ENCODE peak calls at places on chromosomes 13 and 19, in four cellular contexts. One of them, this sample, is unnamed.

GRCh38 chr19:58033741-58034475 is at the start of gene ZSCAN1:
- DNase-seq in GM03348: peak; percentile 52
- DNase-seq in RCC 7860: no peak
- DNase-seq in stimulated activated CD4-positive, alpha-beta T cell treated with anti-CD3 and anti-CD28 coated beads, Interleukin-12 subunit alpha, Interleukin-12 subunit beta, amount 100 ng/mL, for 4 hours: peak; percentile 16
- DNase-seq in this sample: peak; percentile 90

GRCh38 chr13:89150362-89150761 is 1479.2 kb downstream of the SLITRK5 start:
- DNase-seq in GM03348: no peak
- DNase-seq in RCC 7860: no peak
- DNase-seq in stimulated activated CD4-positive, alpha-beta T cell treated with anti-CD3 and anti-CD28 coated beads, Interleukin-12 subunit alpha, Interleukin-12 subunit beta, amount 100 ng/mL, for 4 hours: no peak
- DNase-seq in this sample: no peak

GRCh38 chr13:98216135-98216565 is 39.1 kb upstream of the RNF113B start:
- DNase-seq in GM03348: peak; percentile 75
- DNase-seq in RCC 7860: peak; percentile 86
- DNase-seq in stimulated activated CD4-positive, alpha-beta T cell treated with anti-CD3 and anti-CD28 coated beads, Interleukin-12 subunit alpha, Interleukin-12 subunit beta, amount 100 ng/mL, for 4 hours: no peak
- DNase-seq in this sample: no peak

GRCh38 chr19:18425515-18426415 is 6.6 kb downstream of the SSBP4 start:
- DNase-seq in RCC 7860: no peak
- DNase-seq in GM03348: peak; percentile 93
- DNase-seq in stimulated activated CD4-positive, alpha-beta T cell treated with anti-CD3 and anti-CD28 coated beads, Interleukin-12 subunit alpha, Interleukin-12 subunit beta, amount 100 ng/mL, for 4 hours: no peak
- DNase-seq in this sample: peak; percentile 49

GRCh38 chr19:47848871-47849473 is 10.1 kb upstream of the TPRX2 start:
- DNase-seq in GM03348: no peak
- DNase-seq in RCC 7860: no peak
- DNase-seq in stimulated activated CD4-positive, alpha-beta T cell treated with anti-CD3 and anti-CD28 coated beads, Interleukin-12 subunit alpha, Interleukin-12 subunit beta, amount 100 ng/mL, for 4 hours: peak; percentile 20
- DNase-seq in this sample: no peak

GRCh38 chr13:36038785-36039415 is 92.3 kb downstream of the DCLK1 start:
- DNase-seq in RCC 7860: no peak
- DNase-seq in GM03348: peak; percentile 9
- DNase-seq in stimulated activated CD4-positive, alpha-beta T cell treated with anti-CD3 and anti-CD28 coated beads, Interleukin-12 subunit alpha, Interleukin-12 subunit beta, amount 100 ng/mL, for 4 hours: no peak
- DNase-seq in this sample: no peak

GRCh38 chr13:83879431-83880171 is 2.7 kb downstream of the SLITRK1 start:
- DNase-seq in GM03348: peak; percentile 51
- DNase-seq in RCC 7860: no peak
- DNase-seq in stimulated activated CD4-positive, alpha-beta T cell treated with anti-CD3 and anti-CD28 coated beads, Interleukin-12 subunit alpha, Interleukin-12 subunit beta, amount 100 ng/mL, for 4 hours: no peak
- DNase-seq in this sample: peak; percentile 79

GRCh38 chr13:73228546-73228945 is 169.7 kb downstream of the KLF5 start:
- DNase-seq in RCC 7860: no peak
- DNase-seq in stimulated activated CD4-positive, alpha-beta T cell treated with anti-CD3 and anti-CD28 coated beads, Interleukin-12 subunit alpha, Interleukin-12 subunit beta, amount 100 ng/mL, for 4 hours: no peak
- DNase-seq in GM03348: no peak
- DNase-seq in this sample: no peak

GRCh38 chr19:45973564-45974338 is at the start of gene NOVA2:
- DNase-seq in RCC 7860: no peak
- DNase-seq in stimulated activated CD4-positive, alpha-beta T cell treated with anti-CD3 and anti-CD28 coated beads, Interleukin-12 subunit alpha, Interleukin-12 subunit beta, amount 100 ng/mL, for 4 hours: peak; percentile 34
- DNase-seq in GM03348: peak; percentile 77
- DNase-seq in this sample: peak; percentile 88

GRCh38 chr19:53057904-53058579 is 13.5 kb downstream of the ERVV-2 start:
- DNase-seq in GM03348: peak; percentile 37
- DNase-seq in RCC 7860: no peak
- DNase-seq in stimulated activated CD4-positive, alpha-beta T cell treated with anti-CD3 and anti-CD28 coated beads, Interleukin-12 subunit alpha, Interleukin-12 subunit beta, amount 100 ng/mL, for 4 hours: no peak
- DNase-seq in this sample: no peak

GRCh38 chr13:113869263-113869662 is 5.4 kb upstream of the GAS6 start:
- DNase-seq in stimulated activated CD4-positive, alpha-beta T cell treated with anti-CD3 and anti-CD28 coated beads, Interleukin-12 subunit alpha, Interleukin-12 subunit beta, amount 100 ng/mL, for 4 hours: no peak
- DNase-seq in RCC 7860: no peak
- DNase-seq in GM03348: no peak
- DNase-seq in this sample: no peak

GRCh38 chr13:79681069-79681468 is 200.1 kb downstream of the NDFIP2 start:
- DNase-seq in RCC 7860: no peak
- DNase-seq in GM03348: no peak
- DNase-seq in stimulated activated CD4-positive, alpha-beta T cell treated with anti-CD3 and anti-CD28 coated beads, Interleukin-12 subunit alpha, Interleukin-12 subunit beta, amount 100 ng/mL, for 4 hours: no peak
- DNase-seq in this sample: no peak

GRCh38 chr19:35040826-35041547 is 534 bp upstream of the HPN start:
- DNase-seq in RCC 7860: no peak
- DNase-seq in stimulated activated CD4-positive, alpha-beta T cell treated with anti-CD3 and anti-CD28 coated beads, Interleukin-12 subunit alpha, Interleukin-12 subunit beta, amount 100 ng/mL, for 4 hours: peak; percentile 40
- DNase-seq in GM03348: no peak
- DNase-seq in this sample: peak; percentile 61

GRCh38 chr19:5318306-5318705 is 22.3 kb downstream of the PTPRS start:
- DNase-seq in stimulated activated CD4-positive, alpha-beta T cell treated with anti-CD3 and anti-CD28 coated beads, Interleukin-12 subunit alpha, Interleukin-12 subunit beta, amount 100 ng/mL, for 4 hours: no peak
- DNase-seq in GM03348: no peak
- DNase-seq in RCC 7860: no peak
- DNase-seq in this sample: no peak

GRCh38 chr13:44300895-44301638 is 72.6 kb upstream of the SERP2 start:
- DNase-seq in stimulated activated CD4-positive, alpha-beta T cell treated with anti-CD3 and anti-CD28 coated beads, Interleukin-12 subunit alpha, Interleukin-12 subunit beta, amount 100 ng/mL, for 4 hours: no peak
- DNase-seq in RCC 7860: peak; percentile 55
- DNase-seq in GM03348: peak; percentile 55
- DNase-seq in this sample: no peak

GRCh38 chr19:18496167-18496979 is 25.5 kb downstream of the ELL start:
- DNase-seq in GM03348: peak; percentile 84
- DNase-seq in stimulated activated CD4-positive, alpha-beta T cell treated with anti-CD3 and anti-CD28 coated beads, Interleukin-12 subunit alpha, Interleukin-12 subunit beta, amount 100 ng/mL, for 4 hours: peak; percentile 26
- DNase-seq in RCC 7860: peak; percentile 67
- DNase-seq in this sample: no peak

GRCh38 chr19:28633223-28634030 is 579.5 kb downstream of the UQCRFS1 start:
- DNase-seq in stimulated activated CD4-positive, alpha-beta T cell treated with anti-CD3 and anti-CD28 coated beads, Interleukin-12 subunit alpha, Interleukin-12 subunit beta, amount 100 ng/mL, for 4 hours: peak; percentile 33
- DNase-seq in RCC 7860: peak; percentile 38
- DNase-seq in GM03348: peak; percentile 65
- DNase-seq in this sample: no peak

GRCh38 chr13:98476538-98476966 is 100.4 kb downstream of the STK24 start:
- DNase-seq in RCC 7860: peak; percentile 89
- DNase-seq in stimulated activated CD4-positive, alpha-beta T cell treated with anti-CD3 and anti-CD28 coated beads, Interleukin-12 subunit alpha, Interleukin-12 subunit beta, amount 100 ng/mL, for 4 hours: peak; percentile 72
- DNase-seq in GM03348: peak; percentile 93
- DNase-seq in this sample: no peak

GRCh38 chr19:604355-604754 is 14.7 kb downstream of the HCN2 start:
- DNase-seq in stimulated activated CD4-positive, alpha-beta T cell treated with anti-CD3 and anti-CD28 coated beads, Interleukin-12 subunit alpha, Interleukin-12 subunit beta, amount 100 ng/mL, for 4 hours: no peak
- DNase-seq in RCC 7860: no peak
- DNase-seq in GM03348: no peak
- DNase-seq in this sample: no peak

GRCh38 chr19:35615036-35615435 is 2.5 kb downstream of the HAUS5 start:
- DNase-seq in stimulated activated CD4-positive, alpha-beta T cell treated with anti-CD3 and anti-CD28 coated beads, Interleukin-12 subunit alpha, Interleukin-12 subunit beta, amount 100 ng/mL, for 4 hours: no peak
- DNase-seq in GM03348: no peak
- DNase-seq in RCC 7860: no peak
- DNase-seq in this sample: no peak

GRCh38 chr13:38348890-38349289 is 761 bp upstream of the UFM1 start:
- DNase-seq in stimulated activated CD4-positive, alpha-beta T cell treated with anti-CD3 and anti-CD28 coated beads, Interleukin-12 subunit alpha, Interleukin-12 subunit beta, amount 100 ng/mL, for 4 hours: peak; percentile 3
- DNase-seq in GM03348: peak; percentile 11
- DNase-seq in RCC 7860: peak; percentile 20
- DNase-seq in this sample: no peak

GRCh38 chr13:103788061-103788652 is 721.9 kb upstream of the SLC10A2 start:
- DNase-seq in stimulated activated CD4-positive, alpha-beta T cell treated with anti-CD3 and anti-CD28 coated beads, Interleukin-12 subunit alpha, Interleukin-12 subunit beta, amount 100 ng/mL, for 4 hours: no peak
- DNase-seq in GM03348: no peak
- DNase-seq in RCC 7860: no peak
- DNase-seq in this sample: no peak

GRCh38 chr19:13965926-13966683 is 13.8 kb downstream of the DCAF15 start:
- DNase-seq in stimulated activated CD4-positive, alpha-beta T cell treated with anti-CD3 and anti-CD28 coated beads, Interleukin-12 subunit alpha, Interleukin-12 subunit beta, amount 100 ng/mL, for 4 hours: no peak
- DNase-seq in RCC 7860: no peak
- DNase-seq in GM03348: no peak
- DNase-seq in this sample: no peak

GRCh38 chr13:76864259-76864658 is 21.9 kb downstream of the KCTD12 start:
- DNase-seq in RCC 7860: no peak
- DNase-seq in GM03348: no peak
- DNase-seq in stimulated activated CD4-positive, alpha-beta T cell treated with anti-CD3 and anti-CD28 coated beads, Interleukin-12 subunit alpha, Interleukin-12 subunit beta, amount 100 ng/mL, for 4 hours: no peak
- DNase-seq in this sample: no peak

GRCh38 chr13:60273971-60274370 is 110.2 kb upstream of the DIAPH3 start:
- DNase-seq in GM03348: no peak
- DNase-seq in RCC 7860: no peak
- DNase-seq in stimulated activated CD4-positive, alpha-beta T cell treated with anti-CD3 and anti-CD28 coated beads, Interleukin-12 subunit alpha, Interleukin-12 subunit beta, amount 100 ng/mL, for 4 hours: no peak
- DNase-seq in this sample: no peak